ENCODE peak calls at places on chromosomes 16 and 17, in eight cellular contexts. One of them, this sample, is unnamed.

GRCh38 chr17:1752425-1752941 is 9.4 kb upstream of the SERPINF1 start:
- DNase-seq in GM23338: peak; percentile 69
- DNase-seq in bronchial epithelial cell: peak; percentile 57
- DNase-seq in GM03348: no peak
- DNase-seq in ureter: no peak
- DNase-seq in PC-3: peak; percentile 41
- DNase-seq in naive thymus-derived CD8-positive, alpha-beta T cell: no peak
- DNase-seq in activated T-cell treated with anti-CD3 and anti-CD28 coated beads, Interleukin-2, amount 50 U/mL, for 4 hours: no peak
- DNase-seq in this sample: no peak

GRCh38 chr16:89308391-89309333 is 91.2 kb downstream of the ZNF778 start:
- DNase-seq in GM23338: peak; percentile 86
- DNase-seq in bronchial epithelial cell: no peak
- DNase-seq in GM03348: no peak
- DNase-seq in ureter: no peak
- DNase-seq in PC-3: no peak
- DNase-seq in naive thymus-derived CD8-positive, alpha-beta T cell: peak; percentile 56
- DNase-seq in activated T-cell treated with anti-CD3 and anti-CD28 coated beads, Interleukin-2, amount 50 U/mL, for 4 hours: no peak
- DNase-seq in this sample: peak; percentile 30

GRCh38 chr17:77282524-77283515 is 142.1 kb downstream of the SEC14L1 start:
- DNase-seq in GM23338: no peak
- DNase-seq in bronchial epithelial cell: peak; percentile 28
- DNase-seq in GM03348: no peak
- DNase-seq in ureter: peak; percentile 85
- DNase-seq in PC-3: peak; percentile 72
- DNase-seq in naive thymus-derived CD8-positive, alpha-beta T cell: no peak
- DNase-seq in activated T-cell treated with anti-CD3 and anti-CD28 coated beads, Interleukin-2, amount 50 U/mL, for 4 hours: peak; percentile 24
- DNase-seq in this sample: no peak

GRCh38 chr17:45861185-45861584 is 16.5 kb downstream of the SPPL2C start:
- DNase-seq in GM23338: no peak
- DNase-seq in bronchial epithelial cell: no peak
- DNase-seq in GM03348: no peak
- DNase-seq in ureter: no peak
- DNase-seq in PC-3: no peak
- DNase-seq in naive thymus-derived CD8-positive, alpha-beta T cell: no peak
- DNase-seq in activated T-cell treated with anti-CD3 and anti-CD28 coated beads, Interleukin-2, amount 50 U/mL, for 4 hours: no peak
- DNase-seq in this sample: no peak

GRCh38 chr16:82603784-82604411 is 22.9 kb upstream of the CDH13 start:
- DNase-seq in GM23338: peak; percentile 77
- DNase-seq in bronchial epithelial cell: peak; percentile 50
- DNase-seq in GM03348: peak; percentile 77
- DNase-seq in ureter: no peak
- DNase-seq in PC-3: peak; percentile 47
- DNase-seq in naive thymus-derived CD8-positive, alpha-beta T cell: no peak
- DNase-seq in activated T-cell treated with anti-CD3 and anti-CD28 coated beads, Interleukin-2, amount 50 U/mL, for 4 hours: no peak
- DNase-seq in this sample: no peak

GRCh38 chr17:16918443-16918842 is 53.5 kb downstream of the TNFRSF13B start:
- DNase-seq in GM23338: no peak
- DNase-seq in bronchial epithelial cell: no peak
- DNase-seq in GM03348: no peak
- DNase-seq in ureter: peak; percentile 15
- DNase-seq in PC-3: peak; percentile 78
- DNase-seq in naive thymus-derived CD8-positive, alpha-beta T cell: peak; percentile 3
- DNase-seq in activated T-cell treated with anti-CD3 and anti-CD28 coated beads, Interleukin-2, amount 50 U/mL, for 4 hours: no peak
- DNase-seq in this sample: no peak

GRCh38 chr17:43389022-43389947 is 9.5 kb upstream of the ARL4D start:
- DNase-seq in GM23338: peak; percentile 87
- DNase-seq in bronchial epithelial cell: peak; percentile 73
- DNase-seq in GM03348: peak; percentile 87
- DNase-seq in ureter: peak; percentile 91
- DNase-seq in PC-3: peak; percentile 78
- DNase-seq in naive thymus-derived CD8-positive, alpha-beta T cell: peak; percentile 86
- DNase-seq in activated T-cell treated with anti-CD3 and anti-CD28 coated beads, Interleukin-2, amount 50 U/mL, for 4 hours: peak; percentile 66
- DNase-seq in this sample: peak; percentile 94

GRCh38 chr16:77298638-77299360 is 99.6 kb downstream of the SYCE1L start:
- DNase-seq in GM23338: no peak
- DNase-seq in bronchial epithelial cell: peak; percentile 91
- DNase-seq in GM03348: peak; percentile 85
- DNase-seq in ureter: no peak
- DNase-seq in PC-3: peak; percentile 90
- DNase-seq in naive thymus-derived CD8-positive, alpha-beta T cell: no peak
- DNase-seq in activated T-cell treated with anti-CD3 and anti-CD28 coated beads, Interleukin-2, amount 50 U/mL, for 4 hours: no peak
- DNase-seq in this sample: no peak

GRCh38 chr17:72590382-72590781 is 469.6 kb downstream of the SOX9 start:
- DNase-seq in GM23338: no peak
- DNase-seq in bronchial epithelial cell: peak; percentile 76
- DNase-seq in GM03348: peak; percentile 65
- DNase-seq in ureter: no peak
- DNase-seq in PC-3: peak; percentile 93
- DNase-seq in naive thymus-derived CD8-positive, alpha-beta T cell: no peak
- DNase-seq in activated T-cell treated with anti-CD3 and anti-CD28 coated beads, Interleukin-2, amount 50 U/mL, for 4 hours: no peak
- DNase-seq in this sample: no peak

GRCh38 chr17:74947041-74947754 is 11.5 kb downstream of the OTOP3 start:
- DNase-seq in GM23338: no peak
- DNase-seq in bronchial epithelial cell: no peak
- DNase-seq in GM03348: no peak
- DNase-seq in ureter: no peak
- DNase-seq in PC-3: no peak
- DNase-seq in naive thymus-derived CD8-positive, alpha-beta T cell: no peak
- DNase-seq in activated T-cell treated with anti-CD3 and anti-CD28 coated beads, Interleukin-2, amount 50 U/mL, for 4 hours: no peak
- DNase-seq in this sample: no peak

GRCh38 chr16:11107781-11108465 is 148.1 kb downstream of the SOCS1 start:
- DNase-seq in GM23338: no peak
- DNase-seq in bronchial epithelial cell: no peak
- DNase-seq in GM03348: no peak
- DNase-seq in ureter: no peak
- DNase-seq in PC-3: no peak
- DNase-seq in naive thymus-derived CD8-positive, alpha-beta T cell: no peak
- DNase-seq in activated T-cell treated with anti-CD3 and anti-CD28 coated beads, Interleukin-2, amount 50 U/mL, for 4 hours: no peak
- DNase-seq in this sample: no peak